ENCODE peak calls at places on chromosomes 11 and 22, in eight cellular contexts. R, K, X, G, V, B, T and O are unnamed samples.

GRCh38 chr22:44449061-44449682 is 48.9 kb downstream of the RTL6 start:
- DNase-seq in R (peak), K (no peak), X (peak), G (peak), V (peak), B (peak), T (peak), O (peak)

GRCh38 chr22:27984723-27985122 is 65.7 kb upstream of the PITPNB start:
- DNase-seq in R (no peak), K (no peak), X (no peak), G (peak), V (no peak), B (no peak), T (no peak), O (no peak)

GRCh38 chr11:134236834-134237556 is 12.5 kb downstream of the VPS26B start:
- DNase-seq in R (peak), K (no peak), X (no peak), G (no peak), V (no peak), B (peak), T (no peak), O (no peak)

GRCh38 chr11:17443423-17443822 is 33.2 kb downstream of the ABCC8 start:
- DNase-seq in R (no peak), K (no peak), X (no peak), G (no peak), V (no peak), B (no peak), T (no peak), O (no peak)

GRCh38 chr11:84398017-84398626 is 1112.0 kb upstream of the CCDC90B start:
- DNase-seq in R (peak), K (peak), X (no peak), G (no peak), V (peak), B (peak), T (peak), O (peak)

GRCh38 chr11:9888938-9889337 is 225.1 kb downstream of the SWAP70 start:
- DNase-seq in R (no peak), K (no peak), X (no peak), G (no peak), V (no peak), B (no peak), T (no peak), O (no peak)

GRCh38 chr11:65609711-65610110 is 4.3 kb downstream of the MAP3K11 start:
- DNase-seq in R (no peak), K (no peak), X (no peak), G (no peak), V (no peak), B (no peak), T (no peak), O (no peak)

GRCh38 chr22:48376936-48377335 is 1450.7 kb downstream of the BRD1 start:
- DNase-seq in R (no peak), K (no peak), X (no peak), G (peak), V (no peak), B (no peak), T (no peak), O (no peak)

GRCh38 chr11:65435981-65436411 is 13.4 kb downstream of the NEAT1 start:
- DNase-seq in R (no peak), K (no peak), X (no peak), G (peak), V (no peak), B (peak), T (no peak), O (no peak)

GRCh38 chr22:17235149-17235655 is 16.0 kb upstream of the ADA2 start:
- DNase-seq in R (no peak), K (no peak), X (no peak), G (no peak), V (no peak), B (no peak), T (no peak), O (no peak)

GRCh38 chr11:5600374-5600851 is 4.0 kb downstream of the TRIM6 start:
- DNase-seq in R (peak), K (peak), X (peak), G (peak), V (peak), B (peak), T (peak), O (peak)

GRCh38 chr22:33785283-33785991 is 134.8 kb downstream of the LARGE1 start:
- DNase-seq in R (peak), K (no peak), X (peak), G (no peak), V (peak), B (peak), T (peak), O (peak)

GRCh38 chr11:14248577-14248976 is 110.4 kb downstream of the RRAS2 start:
- DNase-seq in R (no peak), K (no peak), X (no peak), G (no peak), V (no peak), B (no peak), T (no peak), O (no peak)

GRCh38 chr11:93904711-93905110 is 54.3 kb upstream of the VSTM5 start:
- DNase-seq in R (no peak), K (no peak), X (no peak), G (no peak), V (no peak), B (no peak), T (no peak), O (peak)

GRCh38 chr22:40323681-40324083 is 22.6 kb upstream of the ADSL start:
- DNase-seq in R (no peak), K (no peak), X (no peak), G (no peak), V (no peak), B (no peak), T (no peak), O (no peak)

GRCh38 chr22:28429711-28430110 is 249.9 kb downstream of the TTC28 start:
- DNase-seq in R (no peak), K (no peak), X (no peak), G (no peak), V (no peak), B (no peak), T (no peak), O (peak)

GRCh38 chr22:36964110-36964509 is 50.7 kb downstream of the CSF2RB start:
- DNase-seq in R (no peak), K (no peak), X (no peak), G (no peak), V (no peak), B (no peak), T (no peak), O (no peak)

GRCh38 chr11:8649361-8649760 is 33.1 kb downstream of the TRIM66 start:
- DNase-seq in R (peak), K (no peak), X (no peak), G (no peak), V (peak), B (peak), T (peak), O (peak)

DNA sequence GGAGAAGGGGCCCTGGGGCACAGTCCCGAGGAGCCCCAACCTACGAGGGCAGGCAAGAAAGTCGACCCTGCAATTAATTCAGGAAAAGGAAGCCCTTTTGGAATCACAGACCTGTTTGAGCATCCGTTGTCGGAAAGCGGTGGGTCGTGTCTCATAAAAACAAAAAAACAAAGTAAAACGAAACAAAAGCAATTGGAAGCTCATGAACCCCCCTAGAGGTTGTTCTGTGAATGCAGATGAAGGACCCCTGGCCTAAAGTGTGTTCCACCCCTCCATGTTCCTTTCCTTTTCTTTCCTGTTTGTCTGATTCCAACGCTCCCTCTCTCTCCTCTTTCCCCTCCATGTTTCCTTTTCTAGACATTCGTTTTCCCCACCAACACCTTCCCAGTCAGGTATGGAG is 203.7 kb downstream of the GRIK4 start:
- DNase-seq in R (no peak), K (no peak), X (no peak), G (no peak), V (peak), B (no peak), T (peak), O (no peak)
- TF ChIP-seq CTCF in R (peak), K (peak), X (peak), G (no peak), V (peak), B (peak), T (peak), O (peak)

DNA sequence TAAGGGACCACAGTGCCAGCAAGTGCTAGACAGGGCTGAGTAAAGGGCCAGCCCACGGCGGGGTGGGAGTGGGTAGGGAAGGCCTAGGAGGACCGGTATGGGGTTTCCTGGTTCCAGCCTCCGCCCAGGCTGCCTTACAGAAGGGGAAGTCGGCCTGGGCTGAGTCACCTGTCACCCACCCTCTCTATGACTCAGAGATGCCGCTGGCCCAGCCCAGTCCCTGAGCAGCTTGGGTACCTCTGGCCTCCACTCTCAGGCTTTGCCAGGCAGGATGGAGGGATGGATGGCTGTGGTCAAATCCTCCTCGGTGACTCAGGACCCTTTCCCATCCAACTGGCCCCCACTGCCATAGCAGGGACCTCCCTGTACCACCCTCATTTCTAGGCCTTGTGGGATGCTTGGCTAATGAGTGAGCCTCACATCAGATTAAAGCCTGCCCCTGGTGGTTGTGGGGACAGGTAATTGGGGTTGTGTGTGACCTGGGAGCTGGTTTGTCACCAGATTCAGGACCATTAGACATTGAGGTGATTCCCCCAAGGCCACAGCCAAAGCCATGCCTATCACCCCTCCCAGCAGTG is 13.9 kb downstream of the SLC35E4 start:
- DNase-seq in R (peak), K (no peak), X (peak), G (peak), V (peak), B (peak), T (peak), O (peak)
- TF ChIP-seq CTCF in R (no peak), K (no peak), X (peak), G (no peak), V (peak), B (peak), T (peak), O (peak)

GRCh38 chr22:19731361-19731725 is 8.0 kb downstream of the GP1BB start:
- DNase-seq in R (no peak), K (no peak), X (no peak), G (no peak), V (no peak), B (no peak), T (no peak), O (no peak)

GRCh38 chr22:19730662-19731360 is 7.5 kb downstream of the GP1BB start:
- DNase-seq in R (peak), K (peak), X (no peak), G (peak), V (peak), B (peak), T (peak), O (peak)

GRCh38 chr22:19729507-19729906 is 6.2 kb downstream of the GP1BB start:
- DNase-seq in R (no peak), K (no peak), X (no peak), G (no peak), V (no peak), B (no peak), T (no peak), O (no peak)

GRCh38 chr22:19728836-19729235 is 5.5 kb downstream of the GP1BB start:
- DNase-seq in R (no peak), K (no peak), X (no peak), G (no peak), V (no peak), B (no peak), T (no peak), O (no peak)

GRCh38 chr22:19730141-19730661 is 6.9 kb downstream of the GP1BB start:
- DNase-seq in R (no peak), K (no peak), X (no peak), G (no peak), V (no peak), B (no peak), T (no peak), O (no peak)
- TF ChIP-seq CTCF in R (no peak), K (no peak), X (no peak), G (no peak), V (no peak), B (no peak), T (no peak), O (no peak)

DNA sequence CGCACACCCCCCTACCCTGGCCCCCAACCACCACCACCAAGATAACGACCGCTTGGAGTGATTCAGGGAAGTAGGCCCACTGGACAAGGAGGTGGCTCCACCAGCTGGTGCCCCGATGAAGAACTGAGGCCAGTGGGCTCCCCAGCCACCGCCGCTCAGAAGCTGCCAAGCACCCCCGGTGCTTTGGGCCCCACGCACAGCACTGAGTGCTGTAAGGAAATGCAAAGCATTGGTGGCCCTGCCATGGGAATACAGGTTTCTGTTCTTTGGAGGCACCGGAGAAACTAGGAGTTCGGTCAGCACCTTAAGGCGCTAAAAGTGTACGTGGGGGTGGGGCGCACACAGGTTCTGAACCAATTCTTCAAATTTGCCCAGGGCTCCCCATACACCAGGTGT is 664 bp upstream of the PRSS23 start:
- DNase-seq in R (no peak), K (peak), X (no peak), G (no peak), V (no peak), B (no peak), T (no peak), O (no peak)
- TF ChIP-seq CTCF in R (peak), K (peak), X (peak), G (no peak), V (peak), B (peak), T (no peak), O (no peak)

DNA sequence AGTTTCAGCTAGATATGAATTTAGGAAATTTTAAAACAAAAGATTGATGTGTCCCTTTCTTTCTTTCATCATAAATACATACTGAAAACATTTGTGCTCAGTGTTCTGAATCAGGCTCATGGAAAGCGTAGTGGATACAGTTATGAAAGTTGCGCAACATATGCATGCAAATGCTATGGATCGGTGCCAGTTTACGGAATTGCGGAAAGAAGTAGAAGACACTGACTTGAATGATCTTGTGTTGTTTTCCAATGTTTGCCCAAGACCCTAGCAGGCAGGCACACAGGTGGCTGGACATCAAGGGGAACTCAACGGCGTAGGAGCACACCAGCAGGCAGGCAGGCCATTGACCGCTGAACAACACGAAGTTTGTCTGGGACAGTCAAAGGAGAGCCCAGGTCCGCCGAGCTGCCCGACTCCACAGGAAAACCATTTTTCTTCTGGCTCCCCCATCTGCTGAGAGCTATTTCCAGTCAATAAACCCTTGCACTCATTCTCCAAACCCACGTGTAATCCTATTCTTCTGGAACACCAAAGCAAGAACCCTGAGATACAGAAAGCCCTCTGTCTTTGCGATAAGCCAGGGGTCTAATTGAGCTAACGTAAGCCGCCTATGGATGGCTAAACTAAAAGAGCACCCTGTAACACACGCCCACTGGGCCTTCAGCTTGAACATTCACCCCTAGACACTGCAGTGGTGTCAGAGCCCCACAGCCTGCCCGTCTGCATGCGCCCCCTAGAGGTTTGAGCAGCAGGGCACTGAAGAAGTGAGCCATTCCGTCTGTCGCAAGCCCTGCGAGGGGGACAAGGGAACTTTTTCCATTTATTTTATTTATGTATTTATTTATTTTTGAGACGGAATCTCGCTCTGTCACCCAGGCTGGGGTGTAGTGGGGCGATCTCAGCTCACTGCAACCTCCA is 7.4 kb upstream of the BIRC3 start:
- DNase-seq in R (no peak), K (no peak), X (no peak), G (no peak), V (no peak), B (no peak), T (no peak), O (no peak)
- TF ChIP-seq CTCF in R (no peak), K (peak), X (peak), G (no peak), V (no peak), B (peak), T (peak), O (no peak)

GRCh38 chr11:46278387-46279173 is 1.1 kb downstream of the CREB3L1 start:
- DNase-seq in R (peak), K (peak), X (no peak), G (peak), V (peak), B (peak), T (no peak), O (no peak)
- TF ChIP-seq CTCF in R (peak), K (peak), X (peak), G (no peak), V (peak), B (peak), T (peak), O (peak)

GRCh38 chr11:85464283-85464682 is 162.9 kb downstream of the DLG2 start:
- DNase-seq in R (no peak), K (no peak), X (no peak), G (no peak), V (no peak), B (no peak), T (no peak), O (no peak)
- TF ChIP-seq CTCF in R (no peak), K (peak), X (no peak), G (no peak), V (no peak), B (no peak), T (peak), O (no peak)

DNA sequence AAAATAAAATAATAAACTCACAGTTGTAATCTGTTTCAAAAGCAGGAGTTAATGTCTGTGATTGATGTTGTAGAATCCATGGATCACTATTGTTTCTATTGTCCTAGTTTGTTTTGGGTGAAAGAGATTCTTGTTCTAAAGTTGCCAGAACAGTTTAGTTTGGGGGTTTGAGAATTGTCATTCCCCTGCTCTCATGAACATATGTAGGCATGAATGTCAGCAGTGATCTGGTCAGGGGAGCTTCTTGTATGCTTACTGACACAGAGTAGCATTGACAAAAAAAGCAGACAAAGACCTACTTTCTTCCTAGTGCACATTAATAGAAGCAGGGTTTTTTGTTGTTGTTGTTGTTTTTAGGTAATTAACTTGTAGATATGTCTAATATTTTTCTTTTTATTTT is 38.6 kb downstream of the ARHGAP1 start:
- DNase-seq in R (no peak), K (no peak), X (no peak), G (no peak), V (no peak), B (no peak), T (no peak), O (no peak)
- TF ChIP-seq CTCF in R (no peak), K (no peak), X (no peak), G (no peak), V (no peak), B (no peak), T (no peak), O (no peak)